ENCODE peak calls at places on chromosomes 6 and 20, in four cellular contexts. M is astrocyte of the spinal cord, D is OCI-LY7, H is progenitor cell of endocrine pancreas. K is an unnamed sample.

GRCh38 chr6:72328775-72329174 is 293.1 kb upstream of the KCNQ5 start:
- DNase-seq in M (peak; percentile 5), D (no peak), H (no peak), K (no peak)

GRCh38 chr6:107171513-107171912 is 56.2 kb upstream of the BEND3 start:
- DNase-seq in M (no peak), D (no peak), H (no peak), K (no peak)

GRCh38 chr6:35972471-35972985 is 51.6 kb upstream of the SRPK1 start:
- DNase-seq in M (no peak), D (no peak), H (no peak), K (peak; percentile 34)

GRCh38 chr6:126440923-126441322 is 101.0 kb downstream of the CENPW start:
- DNase-seq in M (no peak), D (no peak), H (no peak), K (no peak)

GRCh38 chr20:4383966-4384365 is 337.7 kb upstream of the PRND start:
- DNase-seq in M (peak; percentile 53), D (no peak), H (no peak), K (no peak)

GRCh38 chr20:38155811-38156210 is 9.3 kb downstream of the TGM2 start:
- DNase-seq in M (no peak), D (no peak), H (no peak), K (no peak)

GRCh38 chr6:158086054-158086705 is 81.9 kb downstream of the SERAC1 start:
- DNase-seq in M (peak; percentile 81), D (no peak), H (no peak), K (no peak)

GRCh38 chr6:72798196-72798595 is 176.3 kb downstream of the KCNQ5 start:
- DNase-seq in M (peak; percentile 57), D (no peak), H (no peak), K (no peak)

GRCh38 chr6:100167585-100167984 is 173.6 kb upstream of the MCHR2 start:
- DNase-seq in M (no peak), D (no peak), H (no peak), K (no peak)

GRCh38 chr20:41654292-41654691 is 36.1 kb upstream of the CHD6 start:
- DNase-seq in M (no peak), D (no peak), H (no peak), K (no peak)

GRCh38 chr20:38350879-38351775 is 4.8 kb downstream of the LBP start:
- DNase-seq in M (no peak), D (no peak), H (no peak), K (no peak)

GRCh38 chr6:125753218-125753936 is 3.9 kb downstream of the HEY2 start:
- DNase-seq in M (peak; percentile 56), D (peak; percentile 41), H (no peak), K (no peak)

GRCh38 chr6:149474108-149474935 is 10.5 kb downstream of the ZC3H12D start:
- DNase-seq in M (no peak), D (peak; percentile 24), H (no peak), K (no peak)

GRCh38 chr6:33682341-33682740 is 29.2 kb downstream of the UQCC2 start:
- DNase-seq in M (no peak), D (no peak), H (no peak), K (no peak)

GRCh38 chr6:15823838-15824414 is 161.1 kb upstream of the DTNBP1 start:
- DNase-seq in M (no peak), D (no peak), H (no peak), K (no peak)

GRCh38 chr6:152314483-152314832 is 322.7 kb downstream of the SYNE1 start:
- DNase-seq in M (no peak), D (no peak), H (no peak), K (no peak)

GRCh38 chr6:20866940-20867630 is 332.8 kb downstream of the CDKAL1 start:
- DNase-seq in M (peak; percentile 64), D (no peak), H (no peak), K (no peak)

GRCh38 chr6:14596410-14596809 is 478.8 kb downstream of the CD83 start:
- DNase-seq in M (peak; percentile 95), D (no peak), H (no peak), K (no peak)

GRCh38 chr6:136226027-136226673 is 24.0 kb downstream of the MTFR2 start:
- DNase-seq in M (peak; percentile 71), D (peak; percentile 59), H (peak; percentile 25), K (peak; percentile 57)

GRCh38 chr6:25670208-25670607 is 18.2 kb downstream of the SCGN start:
- DNase-seq in M (no peak), D (no peak), H (no peak), K (no peak)

GRCh38 chr20:44861547-44862006 is 23.9 kb upstream of the YWHAB start:
- DNase-seq in M (peak; percentile 53), D (no peak), H (no peak), K (no peak)

GRCh38 chr6:53064726-53065265 is 408 bp upstream of the FBXO9 start:
- DNase-seq in M (peak; percentile 99), D (peak; percentile 98), H (peak; percentile 87), K (peak; percentile 89)
- TF ChIP-seq CTCF in M (peak; percentile 0), D (peak; percentile 6), H (no peak), K (no peak)

GRCh38 chr20:57894522-57894921 is 184.7 kb upstream of the PMEPA1 start:
- DNase-seq in M (no peak), D (no peak), H (no peak), K (no peak)
- TF ChIP-seq CTCF in M (no peak), D (no peak), H (no peak), K (no peak)

GRCh38 chr6:160692369-160692959 is 9.6 kb upstream of the PLG start:
- DNase-seq in M (no peak), D (peak; percentile 20), H (no peak), K (no peak)
- TF ChIP-seq CTCF in M (no peak), D (peak; percentile 62), H (no peak), K (peak; percentile 13)

DNA sequence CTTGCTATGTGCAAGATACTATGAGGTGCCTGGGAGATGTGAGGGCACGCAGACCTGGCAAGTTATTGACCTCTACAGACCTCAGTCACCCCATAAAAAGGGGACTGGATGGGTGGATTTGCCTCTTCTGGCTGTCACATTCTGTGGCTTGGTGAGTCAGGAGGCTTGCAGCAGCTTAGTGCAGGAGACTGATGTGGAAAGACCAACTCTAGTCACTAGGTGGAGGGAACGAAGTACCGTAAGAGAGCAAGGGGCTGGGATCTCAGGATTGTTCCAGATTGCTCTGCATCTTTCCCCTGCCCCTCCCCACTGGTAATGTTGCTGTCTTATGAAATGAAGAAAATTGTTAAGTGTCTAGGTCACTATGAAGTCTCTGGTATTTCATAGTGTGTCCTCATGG is 3.3 kb downstream of the MAPRE1 start:
- DNase-seq in M (peak; percentile 66), D (no peak), H (no peak), K (no peak)
- TF ChIP-seq CTCF in M (peak; percentile 25), D (no peak), H (no peak), K (no peak)

GRCh38 chr20:34112600-34113061 is 588 bp upstream of the EIF2S2 start:
- DNase-seq in M (no peak), D (no peak), H (peak; percentile 30), K (peak; percentile 24)

GRCh38 chr20:34111057-34111711 is 859 bp downstream of the EIF2S2 start:
- DNase-seq in M (peak; percentile 52), D (peak; percentile 38), H (no peak), K (peak; percentile 53)

GRCh38 chr20:34109442-34109841 is 2.6 kb downstream of the EIF2S2 start:
- DNase-seq in M (no peak), D (no peak), H (no peak), K (no peak)

GRCh38 chr20:34110025-34111013 is 1.7 kb downstream of the EIF2S2 start:
- DNase-seq in M (peak; percentile 22), D (peak; percentile 17), H (no peak), K (no peak)

DNA sequence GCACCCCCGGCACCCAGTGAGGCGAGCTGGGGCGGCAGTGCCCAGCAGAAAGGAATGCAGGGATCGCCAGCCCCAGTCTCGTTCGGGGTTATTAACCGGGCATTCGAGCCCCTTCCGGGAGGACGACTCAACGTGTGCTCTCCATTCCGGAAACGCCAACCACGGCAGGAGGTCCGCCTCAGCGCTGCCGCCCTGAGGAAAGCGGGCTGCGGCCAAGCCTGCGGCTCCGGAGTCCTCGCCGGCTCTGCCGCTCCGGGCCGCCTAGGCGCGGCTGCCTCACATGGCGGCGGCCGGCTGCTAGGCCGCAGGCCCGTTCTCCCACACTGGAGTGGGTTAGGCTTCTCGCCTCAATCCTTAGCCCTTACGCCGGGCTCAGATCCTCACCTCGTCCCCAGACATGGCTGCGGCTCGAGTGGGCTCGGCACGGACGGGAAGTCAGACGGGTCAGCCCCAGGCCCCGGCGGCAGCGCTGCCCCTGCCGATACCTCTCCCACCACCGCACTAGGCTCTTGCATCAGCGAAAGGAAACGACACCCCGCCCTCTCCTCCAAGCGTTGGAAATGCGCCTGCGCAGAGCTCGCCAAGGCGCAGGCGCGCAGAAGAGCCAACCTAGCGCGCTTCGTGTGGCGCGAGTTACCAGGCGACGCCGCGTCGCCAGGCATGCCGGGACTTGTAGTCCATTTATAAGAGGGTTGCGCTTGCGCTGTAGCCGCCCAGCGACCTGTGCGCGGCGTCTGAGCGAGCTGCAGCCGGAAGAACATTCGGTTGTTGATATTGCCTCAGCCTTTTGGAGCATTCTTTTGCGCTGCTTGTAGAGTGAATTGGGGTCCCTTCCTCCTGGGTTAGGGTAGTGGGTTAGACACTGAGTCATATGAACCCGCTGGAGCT is at the start of gene EIF2S2:
- DNase-seq in M (peak; percentile 100), D (peak; percentile 100), H (peak; percentile 98), K (peak; percentile 93)
- TF ChIP-seq CTCF in M (no peak), D (no peak), H (no peak), K (no peak)

GRCh38 chr6:53250137-53250760 is 98.5 kb downstream of the ELOVL5 start:
- DNase-seq in M (peak; percentile 35), D (no peak), H (no peak), K (no peak)
- TF ChIP-seq CTCF in M (no peak), D (no peak), H (no peak), K (no peak)

GRCh38 chr6:156098858-156099257 is 643.2 kb upstream of the NOX3 start:
- DNase-seq in M (no peak), D (no peak), H (no peak), K (no peak)

GRCh38 chr6:156107514-156108150 is 652.0 kb upstream of the NOX3 start:
- DNase-seq in M (no peak), D (no peak), H (no peak), K (no peak)

GRCh38 chr6:156102129-156102528 is 646.5 kb upstream of the NOX3 start:
- DNase-seq in M (no peak), D (peak; percentile 8), H (no peak), K (no peak)
- TF ChIP-seq CTCF in M (peak; percentile 35), D (peak; percentile 60), H (peak; percentile 28), K (no peak)

GRCh38 chr6:106085984-106086832 is at the start of gene PRDM1:
- DNase-seq in M (peak; percentile 62), D (peak; percentile 98), H (peak; percentile 75), K (peak; percentile 88)
- TF ChIP-seq CTCF in M (peak; percentile 7), D (peak; percentile 69), H (peak; percentile 51), K (peak; percentile 26)

GRCh38 chr6:160135922-160136655 is 14.5 kb downstream of the SLC22A1 start:
- DNase-seq in M (no peak), D (no peak), H (no peak), K (no peak)
- TF ChIP-seq CTCF in M (no peak), D (no peak), H (no peak), K (no peak)

GRCh38 chr20:58692579-58693225 is at the start of gene NPEPL1:
- DNase-seq in M (peak; percentile 53), D (peak; percentile 67), H (peak; percentile 65), K (peak; percentile 85)
- TF ChIP-seq CTCF in M (peak; percentile 15), D (no peak), H (peak; percentile 20), K (no peak)

K was measured in endothelial cell.